ENCODE peak calls at places on chromosomes 1 and 21, in ten cellular contexts. M is kidney epithelial cell; Q is uterus; Z is cardiac muscle cell; E is CD8-positive, alpha-beta T cell; G is Caco-2; A is HepG2; T is AG04450; J is BJ; C is heart left ventricle. K is an unnamed sample. For H3K27me3, the result is how much of the 10 kb centered on the place peaks cover.

GRCh38 chr1:39258146-39258924 is 53.8 kb downstream of the MACF1 start:
- DNase-seq in Z (peak), E (peak), M (peak), C (peak), T (no peak), G (peak), Q (peak), J (peak), A (peak), K (peak)

GRCh38 chr1:47752560-47752959 is 244.6 kb downstream of the TRABD2B start:
- DNase-seq in C (no peak), Z (no peak), Q (no peak), J (no peak), G (no peak), A (no peak), T (no peak), E (no peak), M (no peak), K (no peak)

GRCh38 chr21:26743524-26743923 is 101.7 kb downstream of the ADAMTS1 start:
- DNase-seq in J (no peak), A (no peak), Z (no peak), T (no peak), M (no peak), G (no peak), Q (no peak), E (no peak), C (no peak), K (no peak)

GRCh38 chr1:26710811-26711210 is 15.0 kb downstream of the ARID1A start:
- DNase-seq in T (no peak), A (no peak), M (no peak), J (no peak), E (no peak), Q (no peak), G (no peak), C (no peak), Z (no peak), K (no peak)

GRCh38 chr1:85268801-85269585 is 7.4 kb downstream of the BCL10 start:
- DNase-seq in J (no peak), Q (no peak), T (no peak), G (no peak), E (no peak), C (no peak), Z (no peak), A (peak), M (no peak), K (no peak)

GRCh38 chr1:176638713-176639112 is 175.7 kb downstream of the PAPPA2 start:
- DNase-seq in A (no peak), E (no peak), M (no peak), C (peak), J (no peak), G (no peak), Z (no peak), Q (peak), T (no peak), K (no peak)

GRCh38 chr1:197399691-197400521 is 131.9 kb downstream of the CRB1 start:
- DNase-seq in A (peak), J (no peak), T (no peak), Q (no peak), C (no peak), G (peak), Z (peak), E (no peak), M (peak), K (peak)

GRCh38 chr1:196180847-196181593 is 427.2 kb downstream of the KCNT2 start:
- DNase-seq in G (no peak), A (no peak), C (no peak), Q (no peak), J (peak), M (peak), E (no peak), Z (peak), T (peak), K (no peak)

GRCh38 chr1:92940541-92940940 is 20.7 kb downstream of the DIPK1A start:
- DNase-seq in T (no peak), G (no peak), J (peak), C (no peak), M (no peak), Q (no peak), Z (no peak), A (no peak), E (no peak), K (no peak)

GRCh38 chr1:248402748-248403147 is at the start of gene OR2T1:
- DNase-seq in E (no peak), T (no peak), A (no peak), C (no peak), J (no peak), M (no peak), Z (no peak), G (no peak), Q (no peak), K (no peak)

GRCh38 chr1:40914927-40915569 is 52.9 kb upstream of the CITED4 start:
- DNase-seq in Z (no peak), A (no peak), C (no peak), E (no peak), T (no peak), M (no peak), Q (no peak), G (no peak), J (no peak), K (no peak)

GRCh38 chr1:67429011-67429527 is 1.1 kb downstream of the SERBP1 start:
- DNase-seq in C (no peak), M (no peak), G (no peak), A (no peak), J (no peak), Z (peak), E (peak), T (no peak), Q (no peak), K (peak)

GRCh38 chr1:152110365-152110859 is 4.8 kb downstream of the TCHH start:
- DNase-seq in M (no peak), Z (peak), T (no peak), Q (peak), E (no peak), J (no peak), A (no peak), C (peak), G (peak), K (no peak)

GRCh38 chr1:64928325-64928724 is 38.0 kb downstream of the JAK1 start:
- DNase-seq in J (no peak), C (no peak), T (no peak), Q (no peak), M (no peak), G (no peak), A (no peak), E (no peak), Z (no peak), K (no peak)

GRCh38 chr1:109884242-109884891 is 26.3 kb upstream of the CSF1 start:
- DNase-seq in C (no peak), M (no peak), G (no peak), A (no peak), E (no peak), T (no peak), Q (peak), J (no peak), Z (no peak), K (no peak)

GRCh38 chr1:68141079-68141800 is 90.8 kb upstream of the DIRAS3 start:
- DNase-seq in Z (peak), T (no peak), E (no peak), J (no peak), A (no peak), G (no peak), C (no peak), M (no peak), Q (no peak), K (no peak)

GRCh38 chr1:20366766-20367602 is 76.3 kb downstream of the VWA5B1 start:
- DNase-seq in A (peak), E (no peak), M (no peak), G (peak), Z (peak), C (peak), Q (no peak), T (no peak), J (no peak), K (no peak)

GRCh38 chr1:178189814-178190213 is 95.9 kb downstream of the RASAL2 start:
- DNase-seq in A (peak), T (no peak), Z (peak), E (no peak), Q (no peak), J (no peak), G (peak), M (no peak), C (peak), K (peak)

GRCh38 chr1:244118087-244118761 is 67.1 kb downstream of the ZBTB18 start:
- DNase-seq in T (no peak), Z (no peak), G (no peak), A (no peak), Q (no peak), C (no peak), M (peak), E (no peak), J (no peak), K (no peak)

GRCh38 chr1:56333461-56333860 is 245.9 kb downstream of the PLPP3 start:
- DNase-seq in G (no peak), A (no peak), M (no peak), T (no peak), Z (no peak), J (no peak), C (no peak), E (no peak), Q (no peak), K (no peak)

DNA sequence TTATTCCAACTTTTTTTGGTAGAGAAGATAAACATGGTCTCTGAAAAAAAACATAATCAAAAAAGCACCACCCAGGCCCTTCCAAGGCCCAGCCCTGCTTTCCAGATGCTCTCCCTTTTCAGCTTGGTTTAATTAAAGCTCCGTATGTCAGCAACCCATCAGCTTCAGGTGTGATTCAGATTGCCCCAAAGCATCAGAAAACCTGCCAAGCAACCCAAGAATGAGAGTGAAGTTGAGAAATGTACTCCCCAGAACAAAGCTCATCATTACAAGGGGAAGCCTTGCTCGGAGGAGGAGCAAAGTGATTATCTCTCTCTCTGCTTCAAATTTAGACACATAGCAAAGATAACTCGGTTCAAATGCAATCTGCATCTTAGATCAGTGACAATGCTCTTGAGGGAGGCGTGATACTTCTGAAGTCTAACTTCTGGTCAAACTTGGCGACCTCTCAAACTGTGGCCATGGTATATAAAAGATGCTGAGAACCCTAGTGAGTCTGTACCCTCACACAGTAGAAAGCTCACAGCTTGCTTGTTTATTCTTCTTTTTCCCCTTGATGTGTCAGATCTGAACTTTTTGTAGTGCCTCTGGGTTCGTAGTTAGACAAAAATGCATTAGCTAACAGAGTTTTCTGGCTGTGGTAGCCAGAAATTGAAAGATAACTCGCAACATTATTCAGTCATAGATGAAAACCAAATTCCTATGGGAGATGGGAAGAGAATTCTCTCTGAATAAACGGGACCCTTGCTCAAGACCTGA is 63.3 kb upstream of the ZC3H11B start:
- DNase-seq in M (no peak), J (no peak), Q (no peak), A (no peak), G (no peak), T (no peak), Z (peak), C (no peak), E (no peak), K (no peak)
- H3K27me3 ChIP-seq in M (under half), J (under half), Q (under half), A (under half), G (under half), T (under half), Z (under half), C (under half), E (under half), K (under half)

DNA sequence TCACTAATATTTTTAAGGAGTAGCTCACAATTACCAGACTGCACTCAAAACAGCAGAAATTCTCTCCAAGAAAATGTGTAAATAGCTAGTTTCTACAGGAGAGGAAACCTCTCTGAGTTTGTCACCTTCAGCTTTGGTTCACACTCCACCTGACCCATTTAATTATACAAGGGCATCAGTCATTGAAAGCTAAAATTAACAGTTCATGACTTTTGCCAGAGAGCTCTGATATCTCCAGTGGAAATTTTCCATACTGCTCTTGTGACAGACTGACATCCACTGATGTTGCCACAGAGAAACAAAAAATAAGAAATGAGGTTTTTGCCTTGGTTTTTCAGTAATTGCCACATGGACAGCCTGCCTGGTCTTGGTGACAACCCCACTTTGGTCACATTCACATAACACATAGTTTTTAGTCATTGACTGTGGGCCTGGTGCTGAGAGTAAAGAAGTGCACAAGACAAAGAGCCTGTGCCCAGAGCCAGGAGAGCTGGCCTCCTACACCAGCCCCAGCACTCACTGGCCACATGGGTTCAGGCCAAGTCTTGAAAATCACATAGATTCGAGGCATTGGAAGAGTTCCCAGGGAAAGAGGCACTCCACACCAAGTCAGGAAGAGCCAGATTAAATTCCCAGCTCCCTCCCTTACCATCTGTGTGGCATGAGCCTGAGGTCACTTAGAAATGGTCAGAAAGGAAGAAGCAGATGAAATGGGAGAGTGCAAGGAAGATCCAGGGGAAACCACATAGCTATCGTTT is 13.8 kb upstream of the SIM2 start:
- DNase-seq in J (no peak), C (no peak), G (no peak), Q (no peak), Z (no peak), A (no peak), M (no peak), T (no peak), E (no peak), K (no peak)
- H3K27me3 ChIP-seq in J (under half), C (half or more), G (under half), Q (under half), Z (half or more), A (under half), M (under half), T (half or more), E (under half), K (under half)

GRCh38 chr1:7630378-7630777 is 140.7 kb upstream of the VAMP3 start:
- DNase-seq in Q (no peak), C (no peak), M (no peak), J (no peak), G (no peak), A (no peak), Z (no peak), T (no peak), E (no peak), K (no peak)
- H3K27me3 ChIP-seq in Q (under half), C (under half), M (under half), J (under half), G (under half), A (half or more), Z (under half), T (under half), E (under half), K (half or more)

DNA sequence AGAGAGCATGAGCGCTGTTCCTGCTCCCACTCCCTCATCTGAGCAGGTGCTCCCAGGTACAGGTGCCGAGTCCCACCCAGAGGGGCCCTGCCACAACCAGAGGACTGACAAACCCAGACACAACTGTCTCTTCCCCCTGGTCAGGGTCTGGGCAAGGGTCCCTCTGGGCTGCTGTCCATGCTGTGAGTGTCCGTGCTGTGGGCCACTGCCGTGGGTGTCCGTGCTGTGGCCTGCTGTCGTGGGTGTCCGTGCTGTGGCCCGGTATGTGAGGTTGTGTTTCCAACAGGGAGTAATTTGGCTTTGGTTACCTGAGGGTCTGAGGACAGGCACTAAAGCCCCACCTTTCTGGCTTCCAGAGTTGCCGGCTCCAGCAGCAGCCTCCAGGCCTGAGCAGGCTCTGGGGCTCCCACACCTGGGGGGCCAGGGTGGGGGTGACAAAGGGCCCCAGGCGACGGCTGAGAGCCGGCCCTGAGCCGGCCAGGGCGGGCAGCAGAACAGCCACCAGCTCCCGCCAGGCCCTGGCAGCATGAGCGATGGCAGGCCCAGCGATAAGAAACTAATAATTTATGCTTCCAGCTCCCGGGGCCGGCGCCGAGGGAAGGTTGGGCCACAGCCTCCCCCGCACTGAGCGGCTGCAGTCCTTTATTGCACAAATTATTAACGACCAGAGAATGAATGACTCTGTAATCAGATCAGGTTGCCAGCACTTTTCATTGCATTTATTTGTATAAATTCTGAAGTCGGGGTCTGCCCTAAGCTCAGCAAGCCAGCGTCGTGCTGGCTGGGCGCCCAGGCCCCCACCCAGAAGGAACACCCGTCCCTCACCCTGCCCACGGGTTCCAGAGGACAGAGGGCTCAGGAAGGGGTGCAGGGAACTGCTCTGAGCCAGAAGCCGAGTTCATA is 7.3 kb upstream of the SAMD11 start:
- DNase-seq in Z (peak), G (no peak), T (no peak), C (no peak), E (no peak), A (no peak), M (no peak), Q (peak), J (no peak), K (no peak)
- H3K27me3 ChIP-seq in Z (under half), G (under half), T (under half), C (half or more), E (under half), A (half or more), M (half or more), Q (under half), J (under half), K (half or more)

GRCh38 chr1:58754056-58754613 is 29.7 kb downstream of the JUN start:
- DNase-seq in C (no peak), Q (no peak), M (no peak), G (no peak), E (no peak), J (no peak), Z (no peak), T (no peak), A (no peak), K (no peak)
- H3K27me3 ChIP-seq in C (under half), Q (under half), M (under half), G (under half), E (under half), J (under half), Z (under half), T (under half), A (under half), K (under half)

GRCh38 chr1:169682077-169682476 is 29.3 kb downstream of the SELL start:
- DNase-seq in J (no peak), T (no peak), A (no peak), Z (no peak), G (no peak), Q (no peak), C (no peak), E (no peak), M (no peak), K (no peak)
- H3K27me3 ChIP-seq in J (under half), T (under half), A (under half), Z (half or more), G (under half), Q (under half), C (under half), E (under half), M (under half), K (under half)

GRCh38 chr1:15343099-15343498 is 66.6 kb upstream of the EFHD2 start:
- DNase-seq in C (no peak), Q (no peak), J (no peak), M (no peak), A (no peak), T (no peak), Z (no peak), G (no peak), E (no peak), K (no peak)
- H3K27me3 ChIP-seq in C (under half), Q (under half), J (under half), M (under half), A (under half), T (under half), Z (under half), G (under half), E (under half), K (under half)

GRCh38 chr1:156402621-156403020 is 33.6 kb downstream of the RHBG start:
- DNase-seq in C (no peak), Q (no peak), M (no peak), G (no peak), E (no peak), T (no peak), Z (no peak), A (no peak), J (no peak), K (no peak)
- H3K27me3 ChIP-seq in C (half or more), Q (under half), M (under half), G (under half), E (under half), T (half or more), Z (under half), A (half or more), J (under half), K (under half)

GRCh38 chr1:22318279-22318983 is 133.2 kb upstream of the ZBTB40 start:
- DNase-seq in Q (no peak), A (no peak), E (no peak), M (no peak), G (no peak), J (no peak), C (no peak), Z (no peak), T (no peak), K (peak)
- H3K27me3 ChIP-seq in Q (under half), A (under half), E (under half), M (under half), G (under half), J (under half), C (under half), Z (under half), T (under half), K (under half)

DNA sequence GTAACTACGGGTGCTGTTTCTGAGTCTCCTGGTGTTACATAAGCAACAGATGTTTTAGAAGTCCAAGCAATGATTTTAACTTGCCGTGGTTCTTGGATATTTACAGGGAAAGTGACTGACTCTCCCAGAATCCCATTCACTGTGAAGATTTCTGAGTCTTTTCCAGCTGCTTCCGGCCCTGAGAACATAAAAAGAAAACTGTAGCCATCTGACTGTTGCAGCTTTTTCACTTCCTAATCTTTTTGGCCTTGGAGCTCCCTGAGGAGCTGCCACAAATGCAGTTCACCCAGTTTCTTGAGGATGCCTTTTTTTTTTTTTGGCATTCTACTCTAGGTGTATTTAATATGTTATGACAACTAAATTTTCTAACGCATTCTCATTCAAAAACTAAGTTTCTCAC is 13.7 kb downstream of the CD84 start:
- DNase-seq in C (no peak), T (no peak), G (no peak), J (no peak), Z (no peak), E (no peak), Q (no peak), A (no peak), M (no peak), K (no peak)
- H3K27me3 ChIP-seq in C (under half), T (under half), G (under half), J (under half), Z (under half), E (under half), Q (under half), A (under half), M (under half), K (under half)